ENCODE peak calls at places on chromosome 7, in seven cellular contexts. U is AG09309, W is PC-9, R is astrocyte of the cerebellum, E is IMR-90, Q is suprapubic skin, O is GM12865. N is an unnamed sample.

GRCh38 chr7:85474234-85474633 is 287.4 kb upstream of the SEMA3D start:
- DNase-seq in O (peak), R (no peak), E (peak), W (no peak), Q (no peak), U (no peak), N (peak)

GRCh38 chr7:91083855-91084644 is 180.2 kb upstream of the FZD1 start:
- DNase-seq in W (no peak), O (no peak), R (no peak), U (no peak), Q (no peak), E (no peak), N (no peak)

GRCh38 chr7:26100940-26101339 is 51.1 kb upstream of the NFE2L3 start:
- DNase-seq in U (no peak), O (peak), E (no peak), Q (no peak), W (no peak), R (no peak), N (no peak)

GRCh38 chr7:38463277-38464224 is 167.6 kb downstream of the AMPH start:
- DNase-seq in R (peak), E (peak), U (peak), W (no peak), Q (no peak), O (peak), N (peak)

GRCh38 chr7:130065500-130066152 is 4.7 kb upstream of the KLHDC10 start:
- DNase-seq in O (no peak), E (peak), U (no peak), W (no peak), Q (no peak), R (no peak), N (no peak)

GRCh38 chr7:51456471-51457060 is 140.0 kb upstream of the COBL start:
- DNase-seq in Q (no peak), R (no peak), U (no peak), E (no peak), O (no peak), W (no peak), N (no peak)

GRCh38 chr7:129401968-129402860 is 32.0 kb upstream of the STRIP2 start:
- DNase-seq in W (no peak), O (peak), U (no peak), R (no peak), E (no peak), Q (no peak), N (peak)

GRCh38 chr7:77269360-77270075 is 69.9 kb upstream of the FGL2 start:
- DNase-seq in O (peak), E (peak), R (no peak), Q (no peak), U (no peak), W (no peak), N (no peak)

GRCh38 chr7:141708053-141708452 is at the start of gene WEE2:
- DNase-seq in W (no peak), O (no peak), E (no peak), Q (no peak), U (no peak), R (no peak), N (no peak)

GRCh38 chr7:99210265-99210970 is 2.5 kb upstream of the KPNA7 start:
- DNase-seq in R (no peak), U (no peak), E (no peak), W (peak), O (peak), Q (no peak), N (no peak)

GRCh38 chr7:37901890-37902524 is 14.6 kb downstream of the SFRP4 start:
- DNase-seq in W (no peak), Q (no peak), E (peak), R (peak), O (no peak), U (no peak), N (no peak)

GRCh38 chr7:67100956-67101361 is 104.3 kb downstream of the TYW1 start:
- DNase-seq in R (no peak), E (no peak), Q (no peak), U (no peak), O (no peak), W (no peak), N (no peak)

GRCh38 chr7:28759373-28760013 is 198.6 kb downstream of the TRIL start:
- DNase-seq in O (no peak), U (no peak), R (peak), Q (no peak), W (no peak), E (peak), N (no peak)

GRCh38 chr7:123352957-123353356 is 153.2 kb upstream of the SLC13A1 start:
- DNase-seq in Q (no peak), O (no peak), E (no peak), W (no peak), R (no peak), U (no peak), N (no peak)

GRCh38 chr7:22812350-22812749 is 10.3 kb downstream of the TOMM7 start:
- DNase-seq in O (no peak), W (no peak), E (no peak), U (no peak), R (no peak), Q (no peak), N (no peak)

GRCh38 chr7:105219771-105220160 is 169.0 kb downstream of the SRPK2 start:
- DNase-seq in W (peak), U (no peak), E (peak), Q (no peak), O (no peak), R (peak), N (no peak)

GRCh38 chr7:98354511-98355249 is 46.2 kb downstream of the BAIAP2L1 start:
- DNase-seq in W (peak), Q (no peak), E (peak), U (no peak), O (no peak), R (peak), N (no peak)

GRCh38 chr7:875051-875450 is 1.3 kb upstream of the GET4 start:
- DNase-seq in E (no peak), O (no peak), Q (no peak), U (no peak), R (no peak), W (no peak), N (no peak)

GRCh38 chr7:12303096-12303495 is 92.0 kb downstream of the TMEM106B start:
- DNase-seq in E (no peak), W (no peak), Q (no peak), O (no peak), U (no peak), R (no peak), N (no peak)

GRCh38 chr7:105316578-105317375 is 71.9 kb downstream of the SRPK2 start:
- DNase-seq in W (no peak), O (no peak), E (no peak), R (no peak), U (no peak), Q (no peak), N (no peak)

GRCh38 chr7:106768324-106768751 is 96.7 kb upstream of the PIK3CG start:
- DNase-seq in O (peak), R (no peak), U (no peak), W (no peak), Q (no peak), E (no peak), N (peak)
- TF ChIP-seq CTCF in O (no peak), R (no peak), U (no peak), W (no peak), Q (no peak), E (no peak), N (no peak)

GRCh38 chr7:44286182-44286617 is 39.2 kb downstream of the CAMK2B start:
- DNase-seq in W (no peak), Q (peak), O (no peak), R (no peak), E (no peak), U (no peak), N (no peak)
- TF ChIP-seq CTCF in W (no peak), Q (no peak), O (no peak), R (no peak), E (no peak), U (no peak), N (peak)

GRCh38 chr7:144787127-144787526 is 48.7 kb downstream of the TPK1 start:
- DNase-seq in W (no peak), E (no peak), O (no peak), R (no peak), Q (no peak), U (no peak), N (no peak)
- TF ChIP-seq CTCF in W (peak), E (no peak), O (no peak), R (no peak), Q (no peak), U (no peak), N (peak)

GRCh38 chr7:118151671-118152070 is 32.3 kb upstream of the LSM8 start:
- DNase-seq in O (no peak), U (no peak), R (no peak), E (peak), Q (no peak), W (no peak), N (no peak)

GRCh38 chr7:118152149-118152548 is 31.8 kb upstream of the LSM8 start:
- DNase-seq in Q (no peak), W (no peak), R (no peak), E (peak), U (no peak), O (no peak), N (no peak)

GRCh38 chr7:118152632-118153031 is 31.3 kb upstream of the LSM8 start:
- DNase-seq in R (no peak), O (no peak), W (no peak), U (no peak), E (no peak), Q (no peak), N (no peak)

GRCh38 chr7:118149394-118149793 is 34.6 kb upstream of the LSM8 start:
- DNase-seq in U (no peak), Q (no peak), O (no peak), E (no peak), R (no peak), W (no peak), N (no peak)

GRCh38 chr7:118153551-118154177 is 30.3 kb upstream of the LSM8 start:
- DNase-seq in O (peak), E (peak), R (no peak), Q (no peak), U (no peak), W (no peak), N (peak)
- TF ChIP-seq CTCF in O (peak), E (peak), R (peak), Q (peak), U (peak), W (peak), N (peak)

DNA sequence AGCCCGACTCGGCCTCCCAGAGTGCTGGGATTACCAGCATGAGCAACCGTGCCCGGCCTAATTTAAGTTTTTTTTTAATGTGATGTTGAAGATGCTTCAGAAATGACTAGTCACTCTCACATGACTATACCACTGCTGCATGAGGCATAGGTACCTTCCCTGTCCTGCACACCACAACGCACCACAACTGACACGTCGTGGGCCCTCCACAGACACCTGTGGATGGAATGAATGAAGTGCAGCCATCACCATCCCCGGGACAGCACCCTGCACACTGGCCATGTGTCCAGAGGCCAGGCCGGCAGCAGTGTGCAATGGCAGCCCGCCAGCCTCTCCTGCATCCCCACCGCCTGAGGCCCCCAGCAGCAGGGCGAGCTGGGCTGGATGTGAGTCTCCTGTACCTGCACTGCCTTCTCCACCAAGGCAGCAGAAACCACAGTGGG is 55.1 kb downstream of the VOPP1 start:
- DNase-seq in R (no peak), O (peak), U (no peak), E (peak), Q (no peak), W (no peak), N (peak)
- TF ChIP-seq CTCF in R (no peak), O (no peak), U (no peak), E (no peak), Q (no peak), W (no peak), N (no peak)

GRCh38 chr7:131540491-131541162 is 15.8 kb downstream of the PODXL start:
- DNase-seq in U (no peak), O (no peak), R (no peak), Q (no peak), E (no peak), W (no peak), N (no peak)
- TF ChIP-seq CTCF in U (no peak), O (no peak), R (peak), Q (no peak), E (no peak), W (no peak), N (no peak)

DNA sequence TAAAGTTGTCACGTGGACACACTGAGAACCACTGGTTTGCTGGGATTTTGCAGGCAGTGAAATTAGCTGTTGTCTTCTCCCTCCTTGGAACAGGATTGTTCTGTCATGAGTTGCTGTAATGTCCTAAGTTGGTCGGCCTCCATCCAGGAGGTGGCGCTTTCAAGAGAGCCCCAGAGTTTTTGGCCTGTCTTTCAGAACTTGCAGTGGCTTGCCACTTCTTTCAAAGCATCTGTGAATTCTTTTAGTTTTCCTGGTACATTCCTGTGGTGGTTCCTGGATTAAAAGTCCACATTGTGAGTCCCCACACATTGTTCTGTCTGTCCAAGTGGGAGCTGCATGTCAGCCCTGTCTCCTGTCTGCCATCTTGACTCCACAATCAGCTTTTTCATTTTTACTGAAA is 133.8 kb downstream of the PON1 start:
- DNase-seq in U (no peak), W (no peak), Q (no peak), E (no peak), R (no peak), O (peak), N (no peak)
- TF ChIP-seq CTCF in U (peak), W (no peak), Q (no peak), E (no peak), R (no peak), O (peak), N (peak)

N was measured in GM13977.